ENCODE peak calls at places on chromosomes 1 and 21, in five cellular contexts. Q, H, X, S and B are unnamed samples.

GRCh38 chr1:244341455-244342450 is 110.0 kb downstream of the ADSS2 start:
- DNase-seq in Q (peak), H (no peak), X (peak), S (peak), B (peak)

GRCh38 chr1:74506311-74506710 is 6.1 kb downstream of the LRRC53 start:
- DNase-seq in Q (no peak), H (no peak), X (no peak), S (no peak), B (no peak)

GRCh38 chr1:8025061-8025670 is 943 bp downstream of the ERRFI1 start:
- DNase-seq in Q (no peak), H (no peak), X (no peak), S (no peak), B (no peak)

GRCh38 chr1:231605389-231606100 is 21.0 kb upstream of the DISC1 start:
- DNase-seq in Q (no peak), H (no peak), X (no peak), S (no peak), B (no peak)

GRCh38 chr1:179314928-179315327 is 21.3 kb downstream of the SOAT1 start:
- DNase-seq in Q (no peak), H (no peak), X (no peak), S (no peak), B (no peak)

GRCh38 chr1:117633423-117633822 is 27.6 kb downstream of the TENT5C start:
- DNase-seq in Q (no peak), H (no peak), X (no peak), S (no peak), B (no peak)

GRCh38 chr1:208170252-208170651 is 73.9 kb downstream of the PLXNA2 start:
- DNase-seq in Q (no peak), H (no peak), X (no peak), S (no peak), B (no peak)

GRCh38 chr1:154614887-154615286 is 6.9 kb upstream of the ADAR start:
- DNase-seq in Q (no peak), H (no peak), X (no peak), S (no peak), B (peak)

GRCh38 chr1:187947359-187947758 is 1118.6 kb downstream of the PLA2G4A start:
- DNase-seq in Q (no peak), H (no peak), X (no peak), S (no peak), B (no peak)

GRCh38 chr1:34829250-34829649 is 30.3 kb downstream of the SMIM12 start:
- DNase-seq in Q (no peak), H (no peak), X (no peak), S (peak), B (no peak)

GRCh38 chr1:245341738-245342137 is 187.0 kb downstream of the KIF26B start:
- DNase-seq in Q (no peak), H (no peak), X (no peak), S (no peak), B (no peak)

GRCh38 chr1:3564921-3565831 is 46.1 kb downstream of the MEGF6 start:
- DNase-seq in Q (peak), H (no peak), X (no peak), S (peak), B (peak)

GRCh38 chr1:6785721-6786505 is 659 bp downstream of the CAMTA1 start:
- DNase-seq in Q (peak), H (no peak), X (no peak), S (peak), B (peak)

GRCh38 chr1:233844697-233845096 is 59.8 kb upstream of the SLC35F3 start:
- DNase-seq in Q (no peak), H (no peak), X (no peak), S (no peak), B (no peak)

GRCh38 chr1:114986286-114986685 is 43.3 kb upstream of the TSHB start:
- DNase-seq in Q (no peak), H (no peak), X (no peak), S (no peak), B (no peak)

GRCh38 chr1:26330276-26330675 is 12.5 kb downstream of the CD52 start:
- DNase-seq in Q (no peak), H (no peak), X (no peak), S (no peak), B (no peak)

GRCh38 chr1:23013657-23014056 is 2.0 kb downstream of the TEX46 start:
- DNase-seq in Q (no peak), H (no peak), X (no peak), S (no peak), B (peak)

GRCh38 chr1:203166192-203166940 is 9.3 kb downstream of the MYBPH start:
- DNase-seq in Q (no peak), H (no peak), X (peak), S (peak), B (no peak)

GRCh38 chr1:67159233-67159632 is 7.0 kb upstream of the IL23R start:
- DNase-seq in Q (no peak), H (no peak), X (no peak), S (no peak), B (no peak)

GRCh38 chr1:49187054-49187453 is 410.4 kb upstream of the BEND5 start:
- DNase-seq in Q (no peak), H (no peak), X (no peak), S (no peak), B (no peak)

GRCh38 chr1:205217418-205217817 is 5.9 kb upstream of the DSTYK start:
- DNase-seq in Q (no peak), H (no peak), X (no peak), S (no peak), B (no peak)

GRCh38 chr1:230421485-230421884 is 4.6 kb downstream of the PGBD5 start:
- DNase-seq in Q (no peak), H (no peak), X (no peak), S (no peak), B (no peak)

GRCh38 chr1:32062867-32063230 is 9.9 kb upstream of the TMEM39B start:
- DNase-seq in Q (no peak), H (no peak), X (no peak), S (no peak), B (no peak)

GRCh38 chr1:62800825-62801306 is 16.9 kb downstream of the ATG4C start:
- DNase-seq in Q (no peak), H (peak), X (no peak), S (no peak), B (no peak)

GRCh38 chr1:27429029-27429425 is 36.6 kb downstream of the GPR3 start:
- DNase-seq in Q (no peak), H (no peak), X (no peak), S (no peak), B (no peak)

GRCh38 chr1:109425902-109426277 is 358 bp downstream of the PSMA5 start:
- DNase-seq in Q (peak), H (no peak), X (peak), S (no peak), B (peak)

GRCh38 chr21:15400905-15401304 is 328.9 kb upstream of the USP25 start:
- DNase-seq in Q (no peak), H (no peak), X (peak), S (no peak), B (no peak)

GRCh38 chr1:197614916-197615692 is 160.2 kb downstream of the DENND1B start:
- DNase-seq in Q (no peak), H (peak), X (peak), S (no peak), B (peak)

GRCh38 chr1:215900684-215901083 is 333.6 kb downstream of the KCTD3 start:
- DNase-seq in Q (no peak), H (no peak), X (no peak), S (no peak), B (no peak)

GRCh38 chr1:235331391-235331790 is 3.0 kb downstream of the GGPS1 start:
- DNase-seq in Q (no peak), H (no peak), X (peak), S (no peak), B (no peak)

GRCh38 chr1:217919683-217920502 is 288.7 kb downstream of the SPATA17 start:
- DNase-seq in Q (no peak), H (no peak), X (no peak), S (no peak), B (peak)

GRCh38 chr1:160633330-160633903 is 13.4 kb downstream of the SLAMF1 start:
- DNase-seq in Q (no peak), H (no peak), X (no peak), S (no peak), B (no peak)
- TF ChIP-seq CTCF in Q (no peak), H (no peak), X (no peak), S (no peak), B (no peak)

GRCh38 chr1:90579212-90579802 is 137.8 kb downstream of the BARHL2 start:
- DNase-seq in Q (peak), H (no peak), X (peak), S (peak), B (peak)
- TF ChIP-seq JUNB in Q (no peak), H (no peak), X (no peak), S (no peak), B (no peak)

GRCh38 chr21:42316891-42317290 is 1.7 kb upstream of the TFF3 start:
- DNase-seq in Q (no peak), H (no peak), X (no peak), S (no peak), B (no peak)

GRCh38 chr21:42319368-42319767 is 4.2 kb upstream of the TFF3 start:
- DNase-seq in Q (no peak), H (no peak), X (no peak), S (no peak), B (no peak)

GRCh38 chr21:42319851-42320602 is 4.8 kb upstream of the TFF3 start:
- DNase-seq in Q (no peak), H (no peak), X (no peak), S (no peak), B (no peak)

GRCh38 chr21:42317341-42317741 is 2.1 kb upstream of the TFF3 start:
- DNase-seq in Q (no peak), H (no peak), X (no peak), S (no peak), B (no peak)

DNA sequence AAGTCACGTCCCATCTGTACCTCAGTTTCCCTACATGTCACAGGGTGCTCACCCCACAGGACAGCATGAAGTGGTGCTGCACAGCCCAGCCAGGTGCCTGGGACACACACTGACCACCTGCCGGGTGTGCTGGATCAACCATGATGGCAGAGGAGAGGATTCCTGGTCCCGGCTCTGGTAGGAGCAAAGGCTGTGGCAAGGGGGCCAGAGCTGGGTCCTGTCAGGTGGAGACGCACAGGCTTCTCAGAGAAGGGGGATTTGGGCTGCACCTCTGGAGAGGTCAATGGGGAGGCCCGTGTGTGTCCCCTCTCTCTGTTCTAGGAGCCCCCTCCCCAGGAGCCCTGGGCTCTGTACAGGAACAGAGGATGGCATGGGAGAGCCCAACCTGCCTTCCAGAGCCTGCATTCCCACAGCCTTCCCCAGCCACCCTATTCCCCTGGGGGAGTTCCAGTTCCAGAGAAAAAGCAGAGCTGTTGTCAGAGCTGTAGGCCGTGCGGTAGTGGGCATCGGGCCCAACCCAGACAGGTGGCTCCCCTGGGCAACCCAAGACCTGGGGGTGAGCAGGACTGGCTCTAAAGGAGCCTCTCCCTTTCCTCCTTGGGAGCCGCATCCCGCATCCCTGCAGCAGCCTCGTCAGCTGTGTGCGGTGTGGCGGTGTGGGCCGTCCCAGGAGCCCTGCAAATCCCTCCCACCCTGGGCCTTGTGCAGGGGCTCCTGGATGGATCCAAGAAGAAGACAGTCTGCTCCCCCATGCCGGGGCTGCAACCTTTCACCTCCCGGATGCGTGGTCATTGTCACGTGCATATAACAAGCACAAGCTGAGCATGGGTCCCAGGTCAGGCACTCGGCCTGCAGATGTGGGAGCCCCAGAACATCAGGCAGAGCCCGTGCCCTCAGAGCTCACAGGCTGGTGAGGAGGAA is 2.9 kb upstream of the TFF3 start:
- DNase-seq in Q (no peak), H (no peak), X (no peak), S (no peak), B (no peak)
- TF ChIP-seq REST in Q (no peak), H (no peak), X (no peak), S (no peak), B (no peak)

GRCh38 chr21:45640888-45641479 is 2.5 kb upstream of the PCBP3 start:
- DNase-seq in Q (no peak), H (peak), X (no peak), S (peak), B (peak)
- TF ChIP-seq CTCF in Q (no peak), H (peak), X (no peak), S (peak), B (no peak)

DNA sequence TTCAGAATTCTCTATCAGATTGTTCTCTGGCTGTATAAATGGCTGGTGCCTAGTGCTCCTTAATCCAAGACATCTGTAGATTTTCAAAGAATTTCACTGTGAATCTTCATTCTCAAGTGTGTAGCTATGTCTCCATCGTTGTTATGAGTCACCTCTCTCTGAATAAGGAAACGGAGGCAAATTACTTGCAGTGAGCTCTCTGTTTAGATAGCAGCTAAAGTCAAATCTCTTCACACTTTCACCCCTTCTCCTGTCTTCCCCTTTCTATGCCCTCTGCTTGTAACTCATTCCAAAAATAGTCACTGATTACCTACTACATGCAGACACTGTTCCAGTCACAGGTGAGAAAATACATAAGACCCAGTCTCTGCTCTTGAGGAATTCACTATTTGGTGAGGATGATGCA is 39.7 kb downstream of the CHML start:
- DNase-seq in Q (no peak), H (peak), X (no peak), S (no peak), B (no peak)
- TF ChIP-seq JUNB in Q (no peak), H (no peak), X (no peak), S (no peak), B (no peak)

GRCh38 chr1:39899611-39900538 is 1.8 kb downstream of the MYCL start:
- DNase-seq in Q (no peak), H (no peak), X (no peak), S (no peak), B (no peak)

GRCh38 chr1:39896909-39897685 is 4.6 kb downstream of the MYCL start:
- DNase-seq in Q (no peak), H (no peak), X (no peak), S (no peak), B (peak)

GRCh38 chr1:39900662-39901485 is 843 bp downstream of the MYCL start:
- DNase-seq in Q (no peak), H (no peak), X (no peak), S (peak), B (no peak)

GRCh38 chr1:39898146-39898545 is 3.6 kb downstream of the MYCL start:
- DNase-seq in Q (no peak), H (no peak), X (no peak), S (no peak), B (peak)

DNA sequence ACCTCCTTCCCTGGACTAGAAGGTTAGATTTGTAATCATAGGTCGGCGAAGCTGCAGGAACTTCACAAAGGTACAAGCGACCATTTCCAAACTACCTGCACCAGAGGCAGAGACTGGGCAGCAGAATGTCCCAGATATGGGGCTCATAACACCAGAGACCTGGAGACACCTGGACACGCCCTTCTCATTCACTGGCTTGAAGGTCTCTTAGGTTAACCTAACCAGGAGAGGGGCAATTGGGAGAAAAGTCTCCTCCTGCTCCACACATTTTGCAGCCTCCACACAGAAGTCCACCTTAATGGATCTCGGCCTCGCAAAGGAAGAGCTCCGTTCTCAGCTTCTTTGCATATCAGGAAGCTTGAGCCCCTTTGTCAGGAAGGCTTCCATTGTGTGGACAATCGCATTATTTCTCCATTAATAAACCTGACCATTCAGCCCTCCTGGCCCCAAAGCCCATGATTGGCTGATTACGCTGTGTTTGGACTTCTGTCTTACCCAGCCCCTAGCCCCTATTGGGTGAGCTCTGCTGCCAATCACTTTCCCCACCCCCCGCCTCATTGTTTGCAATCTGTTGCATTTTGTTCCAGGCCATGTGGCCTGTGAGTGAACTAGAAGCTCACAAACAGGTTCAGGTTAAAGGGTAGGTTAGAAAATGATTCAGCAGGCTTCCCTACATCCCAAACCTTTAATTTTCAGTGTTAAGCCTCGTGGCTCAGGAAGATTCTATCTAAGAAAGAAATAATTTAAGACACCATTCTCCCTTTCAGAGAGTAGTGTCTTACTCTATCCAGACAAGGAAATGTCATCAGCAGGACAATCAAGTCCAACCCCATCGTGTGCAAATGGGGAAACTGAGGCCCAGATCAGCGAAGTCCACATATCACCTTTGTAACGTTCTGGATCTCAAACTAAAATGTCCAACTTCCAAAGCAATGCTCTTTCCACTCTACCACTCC is 2.8 kb downstream of the MYCL start:
- DNase-seq in Q (peak), H (no peak), X (peak), S (peak), B (peak)
- TF ChIP-seq REST in Q (no peak), H (no peak), X (no peak), S (peak), B (no peak)

GRCh38 chr1:85604598-85604997 is 24.0 kb downstream of the CCN1 start:
- DNase-seq in Q (no peak), H (no peak), X (no peak), S (no peak), B (no peak)
- TF ChIP-seq CTCF in Q (no peak), H (no peak), X (no peak), S (no peak), B (no peak)

DNA sequence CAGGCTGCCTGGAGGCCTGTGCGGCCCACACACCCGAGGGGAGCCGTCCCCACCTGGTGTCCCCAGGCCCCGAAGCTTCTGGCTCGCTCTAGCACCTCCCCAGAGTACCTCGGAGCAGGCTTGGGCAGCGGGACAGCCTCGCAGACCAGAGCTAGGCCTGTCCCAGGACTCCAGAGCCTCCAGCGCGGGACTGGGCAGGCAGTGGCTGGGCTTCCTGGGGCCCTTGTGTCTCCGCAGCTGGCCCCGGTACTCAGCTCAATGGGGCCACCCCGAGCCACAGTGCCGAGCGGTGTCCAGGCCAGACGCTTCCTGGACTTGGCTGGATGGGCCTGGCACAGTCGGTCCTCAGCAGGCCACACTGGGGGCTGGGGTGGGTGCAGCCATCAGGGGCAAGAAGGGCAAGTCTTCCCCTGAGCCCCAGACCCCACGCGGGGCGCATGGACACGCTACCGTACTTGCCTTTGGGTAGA is 4.9 kb downstream of the SCNN1D start:
- DNase-seq in Q (no peak), H (no peak), X (no peak), S (no peak), B (no peak)
- TF ChIP-seq JUNB in Q (no peak), H (no peak), X (no peak), S (no peak), B (no peak)

GRCh38 chr1:85259118-85259865 is at the start of gene C1orf52:
- DNase-seq in Q (peak), H (no peak), X (peak), S (peak), B (peak)

GRCh38 chr1:85262985-85263384 is 3.5 kb upstream of the C1orf52 start:
- DNase-seq in Q (no peak), H (no peak), X (no peak), S (no peak), B (no peak)

GRCh38 chr1:85264150-85264549 is 4.7 kb upstream of the C1orf52 start:
- DNase-seq in Q (no peak), H (no peak), X (no peak), S (no peak), B (no peak)

GRCh38 chr1:85258536-85259117 is 835 bp downstream of the C1orf52 start:
- DNase-seq in Q (no peak), H (no peak), X (no peak), S (no peak), B (no peak)

GRCh38 chr1:85259866-85260345 is 444 bp upstream of the C1orf52 start:
- DNase-seq in Q (no peak), H (no peak), X (no peak), S (no peak), B (no peak)
- TF ChIP-seq REST in Q (no peak), H (no peak), X (no peak), S (no peak), B (no peak)